ENCODE peak calls at places on chromosomes 16 and 17, in four cellular contexts. X, I, V and D are unnamed samples.

GRCh38 chr17:75152971-75153853 is 1.1 kb downstream of the JPT1 start:
- DNase-seq in X (no peak), I (no peak), V (peak; percentile 80), D (peak; percentile 24)

GRCh38 chr16:84933774-84934571 is 77.4 kb downstream of the ZDHHC7 start:
- DNase-seq in X (peak; percentile 86), I (no peak), V (no peak), D (no peak)

GRCh38 chr17:38982858-38983746 is 15.9 kb upstream of the FBXO47 start:
- DNase-seq in X (no peak), I (no peak), V (peak; percentile 52), D (peak; percentile 86)

GRCh38 chr16:12546918-12547607 is 256.6 kb downstream of the CPPED1 start:
- DNase-seq in X (no peak), I (no peak), V (no peak), D (no peak)

GRCh38 chr17:21304091-21304490 is 19.6 kb downstream of the MAP2K3 start:
- DNase-seq in X (peak; percentile 76), I (no peak), V (no peak), D (no peak)

GRCh38 chr17:69448431-69449102 is 34.1 kb downstream of the MAP2K6 start:
- DNase-seq in X (peak; percentile 79), I (no peak), V (peak; percentile 88), D (peak; percentile 9)

GRCh38 chr17:18967806-18968744 is 16.1 kb downstream of the SLC5A10 start:
- DNase-seq in X (no peak), I (no peak), V (peak; percentile 62), D (peak; percentile 40)

GRCh38 chr16:709651-710499 is 4.3 kb upstream of the FBXL16 start:
- DNase-seq in X (no peak), I (no peak), V (no peak), D (peak; percentile 91)

GRCh38 chr16:27754788-27755690 is 205.1 kb downstream of the KATNIP start:
- DNase-seq in X (no peak), I (no peak), V (no peak), D (no peak)

GRCh38 chr17:58083491-58084316 is 485 bp downstream of the DYNLL2 start:
- DNase-seq in X (peak; percentile 92), I (no peak), V (peak; percentile 53), D (peak; percentile 55)

GRCh38 chr16:69179255-69180010 is 7.5 kb upstream of the SNTB2 start:
- DNase-seq in X (peak; percentile 89), I (no peak), V (peak; percentile 85), D (peak; percentile 9)

GRCh38 chr16:588639-588888 is 1.3 kb upstream of the RAB40C start:
- DNase-seq in X (no peak), I (no peak), V (no peak), D (peak; percentile 70)

GRCh38 chr17:39753514-39754160 is 15.9 kb downstream of the GRB7 start:
- DNase-seq in X (no peak), I (no peak), V (peak; percentile 67), D (no peak)

GRCh38 chr17:27384721-27385120 is 71.5 kb upstream of the KSR1 start:
- DNase-seq in X (no peak), I (no peak), V (no peak), D (no peak)

GRCh38 chr16:56988948-56989945 is at the start of gene NLRC5:
- DNase-seq in X (peak; percentile 96), I (peak; percentile 36), V (peak; percentile 94), D (peak; percentile 78)

GRCh38 chr16:2147981-2148671 is at the start of gene RAB26:
- DNase-seq in X (peak; percentile 95), I (no peak), V (peak; percentile 93), D (peak; percentile 81)

GRCh38 chr16:56013962-56014552 is 138.9 kb upstream of the CES5A start:
- DNase-seq in X (no peak), I (no peak), V (peak; percentile 22), D (peak; percentile 6)

GRCh38 chr16:7679899-7680298 is 347.3 kb downstream of the RBFOX1 start:
- DNase-seq in X (no peak), I (no peak), V (no peak), D (no peak)

GRCh38 chr17:15475620-15476354 is 8.4 kb upstream of the CDRT4 start:
- DNase-seq in X (no peak), I (no peak), V (no peak), D (peak; percentile 85)

GRCh38 chr17:49494399-49494798 is 694 bp upstream of the NGFR start:
- DNase-seq in X (no peak), I (no peak), V (no peak), D (no peak)

GRCh38 chr17:49496866-49497146 is 1.7 kb downstream of the NGFR start:
- DNase-seq in X (no peak), I (no peak), V (no peak), D (no peak)

GRCh38 chr17:49496183-49496865 is 1.2 kb downstream of the NGFR start:
- DNase-seq in X (peak; percentile 90), I (no peak), V (peak; percentile 76), D (peak; percentile 89)

GRCh38 chr17:49494937-49495841 is at the start of gene NGFR:
- DNase-seq in X (peak; percentile 82), I (no peak), V (peak; percentile 35), D (peak; percentile 38)

GRCh38 chr17:49495842-49496182 is 719 bp downstream of the NGFR start:
- DNase-seq in X (peak; percentile 66), I (no peak), V (no peak), D (no peak)
- H3K4me3 ChIP-seq in X (peak overlapping the region; percentile 51), I (peak overlapping the region; percentile 39), V (peak overlapping the region; percentile 47), D (peak overlapping the region; percentile 43)

GRCh38 chr17:80311216-80311827 is 50.7 kb downstream of the RNF213 start:
- DNase-seq in X (no peak), I (no peak), V (no peak), D (no peak)

GRCh38 chr17:80312621-80313135 is 52.0 kb downstream of the RNF213 start:
- DNase-seq in X (no peak), I (no peak), V (no peak), D (no peak)

GRCh38 chr17:80308672-80309517 is 48.2 kb downstream of the RNF213 start:
- DNase-seq in X (no peak), I (no peak), V (no peak), D (peak; percentile 4)

GRCh38 chr17:80303824-80304223 is 43.2 kb downstream of the RNF213 start:
- DNase-seq in X (no peak), I (no peak), V (no peak), D (no peak)

DNA sequence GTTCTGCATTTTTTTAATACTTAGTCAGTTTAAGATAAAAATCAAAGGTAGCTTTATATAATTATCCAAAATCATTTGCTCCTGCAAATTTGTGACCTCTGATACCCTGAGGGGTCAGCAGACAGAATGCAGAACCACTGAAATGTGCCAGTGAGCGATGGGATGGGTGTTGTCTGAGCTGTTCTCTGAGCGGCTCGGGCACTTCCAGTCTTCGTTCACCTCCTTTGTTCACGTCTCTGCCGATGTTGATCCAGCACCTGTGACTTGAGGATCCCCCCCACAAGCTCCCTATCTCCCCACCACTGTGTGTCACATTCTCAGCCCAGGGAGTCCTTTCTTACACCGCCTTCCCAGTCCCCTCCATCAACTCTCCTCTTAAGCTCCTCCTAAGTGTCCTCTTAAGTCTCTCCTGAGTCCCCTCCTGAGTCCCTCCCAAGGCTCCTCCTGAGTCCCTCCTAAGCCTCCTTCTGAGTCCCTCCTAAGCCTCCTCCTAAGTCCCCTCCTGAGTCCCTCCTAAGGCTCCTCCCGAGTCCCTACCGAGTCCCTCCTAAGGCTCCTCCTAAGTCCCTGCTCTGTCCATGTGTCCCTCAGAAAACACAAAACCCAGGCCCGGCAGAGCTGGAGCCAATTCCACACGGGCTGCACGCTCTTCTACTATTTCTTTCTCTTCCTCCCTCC is 47.5 kb downstream of the RNF213 start:
- DNase-seq in X (no peak), I (no peak), V (no peak), D (no peak)
- H3K36me3 ChIP-seq in X (peaks cover 27% of the 10 kb centered on the region), I (peaks cover 100% of the 10 kb centered on the region), V (peaks cover 23% of the 10 kb centered on the region), D (peaks cover 4% of the 10 kb centered on the region)

DNA sequence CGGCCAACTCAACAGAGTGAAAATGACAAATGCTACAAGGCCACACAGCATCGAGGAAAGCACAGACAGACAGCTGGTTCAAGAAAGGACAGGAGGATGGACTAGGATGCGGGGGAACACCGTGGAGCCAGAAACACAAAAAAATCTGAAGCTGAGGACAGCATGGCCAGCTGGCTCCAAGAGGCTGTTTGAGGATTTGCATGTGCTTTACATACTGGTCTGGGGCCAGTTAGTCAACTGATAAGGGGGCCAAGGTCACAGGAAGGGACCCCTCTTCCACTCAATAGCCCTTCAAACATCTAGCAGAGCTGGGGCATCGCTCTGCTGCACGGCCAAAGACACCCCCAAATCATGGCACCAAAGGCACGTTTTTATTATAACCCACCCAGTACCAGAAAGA is 7.7 kb upstream of the SRL start:
- DNase-seq in X (no peak), I (no peak), V (no peak), D (no peak)
- H3K4me1 ChIP-seq in X (no peaks in the 10 kb centered on the region), I (no peaks in the 10 kb centered on the region), V (no peaks in the 10 kb centered on the region), D (peaks cover 50% of the 10 kb centered on the region)

DNA sequence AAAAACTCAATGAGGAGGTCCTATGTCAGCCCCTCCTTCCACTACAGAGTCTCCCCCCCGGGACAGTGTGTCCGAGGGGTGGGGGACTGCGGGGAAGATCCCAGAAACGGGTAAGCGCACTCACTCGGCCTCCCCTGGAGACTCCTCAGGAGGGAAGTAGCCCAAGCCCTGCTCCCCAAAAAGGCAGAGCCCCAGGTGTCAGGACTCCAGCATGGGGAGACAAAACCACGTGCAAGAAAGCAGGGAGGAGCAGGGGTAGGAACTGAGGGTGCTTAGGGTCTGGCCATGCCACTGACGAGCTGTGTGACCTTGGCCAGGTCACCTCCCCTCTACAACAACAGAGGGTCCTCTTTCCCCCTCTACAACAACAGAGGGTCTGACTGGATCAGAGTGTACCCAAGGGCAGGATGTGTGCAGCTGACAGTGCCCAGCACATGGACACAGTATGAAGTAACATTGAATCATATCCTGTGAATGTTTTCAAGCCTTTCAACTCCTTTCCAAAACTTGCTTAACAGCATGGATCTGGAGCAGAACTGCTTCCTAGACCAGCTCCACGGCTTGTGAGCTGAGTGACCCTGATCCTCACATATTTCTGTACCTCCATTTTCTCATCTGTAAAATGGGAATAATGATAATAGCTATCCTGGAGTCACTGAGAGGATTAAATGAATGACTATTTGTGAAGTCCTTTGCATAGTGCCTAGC is 2.1 kb upstream of the NAGS start:
- DNase-seq in X (no peak), I (no peak), V (no peak), D (no peak)
- H3K4me3 ChIP-seq in X (no peak overlapping the region), I (no peak overlapping the region), V (no peak overlapping the region), D (no peak overlapping the region)

GRCh38 chr17:46029627-46030026 is 30.6 kb downstream of the STH start:
- DNase-seq in X (no peak), I (no peak), V (no peak), D (no peak)

GRCh38 chr17:46030752-46031151 is 31.7 kb downstream of the STH start:
- DNase-seq in X (no peak), I (no peak), V (no peak), D (no peak)

GRCh38 chr17:46032909-46033308 is 33.9 kb downstream of the STH start:
- DNase-seq in X (no peak), I (no peak), V (no peak), D (no peak)

GRCh38 chr17:46031920-46032319 is 32.9 kb downstream of the STH start:
- DNase-seq in X (no peak), I (no peak), V (no peak), D (no peak)

GRCh38 chr17:46031440-46031839 is 32.4 kb downstream of the STH start:
- DNase-seq in X (no peak), I (no peak), V (no peak), D (no peak)
- H3K36me3 ChIP-seq in X (peaks cover 41% of the 10 kb centered on the region), I (peaks cover 100% of the 10 kb centered on the region), V (peaks cover 18% of the 10 kb centered on the region), D (peaks cover 57% of the 10 kb centered on the region)